ENCODE peak calls at places on chromosomes 4 and X, in eight cellular contexts. O is fibroblast of mammary gland; A is effector memory CD4-positive, alpha-beta T cell; E is upper lobe of right lung; N is BE2C; W is brain microvascular endothelial cell; J is mucosa of descending colon; T is ovary. M is an unnamed sample.

GRCh38 chr4:51885371-51885770 is 42.4 kb downstream of the DCUN1D4 start:
- DNase-seq in O (peak; percentile 28), A (no peak), E (no peak), N (no peak), W (peak; percentile 35), J (no peak), T (no peak), M (peak; percentile 21)

GRCh38 chrX:103215037-103215767 is at the start of gene BEX4:
- DNase-seq in O (peak; percentile 63), A (peak; percentile 74), E (peak; percentile 91), N (peak; percentile 86), W (peak; percentile 59), J (peak; percentile 85), T (peak; percentile 89), M (peak; percentile 87)

GRCh38 chrX:9494806-9495205 is 29.9 kb downstream of the TBL1X start:
- DNase-seq in O (peak; percentile 69), A (no peak), E (no peak), N (peak; percentile 30), W (no peak), J (no peak), T (no peak), M (no peak)

GRCh38 chr4:133178960-133179359 is 29.9 kb downstream of the PCDH10 start:
- DNase-seq in O (no peak), A (no peak), E (no peak), N (no peak), W (no peak), J (no peak), T (no peak), M (no peak)

GRCh38 chrX:74063426-74064155 is 240.4 kb upstream of the ZCCHC13 start:
- DNase-seq in O (no peak), A (no peak), E (no peak), N (no peak), W (no peak), J (no peak), T (no peak), M (no peak)

GRCh38 chrX:37998586-37999267 is 7.6 kb upstream of the SYTL5 start:
- DNase-seq in O (peak; percentile 82), A (no peak), E (no peak), N (no peak), W (peak; percentile 56), J (no peak), T (no peak), M (no peak)

GRCh38 chr4:182764137-182764536 is 153.0 kb downstream of the DCTD start:
- DNase-seq in O (no peak), A (no peak), E (no peak), N (no peak), W (no peak), J (no peak), T (no peak), M (no peak)

GRCh38 chr4:165991325-165992180 is 118.5 kb downstream of the TLL1 start:
- DNase-seq in O (peak; percentile 22), A (no peak), E (no peak), N (no peak), W (no peak), J (no peak), T (no peak), M (no peak)

GRCh38 chrX:149039057-149039456 is 466.0 kb downstream of the IDS start:
- DNase-seq in O (no peak), A (no peak), E (no peak), N (no peak), W (no peak), J (no peak), T (no peak), M (no peak)

GRCh38 chr4:158809611-158810486 is 41.0 kb downstream of the FNIP2 start:
- DNase-seq in O (peak; percentile 87), A (no peak), E (no peak), N (no peak), W (peak; percentile 95), J (no peak), T (no peak), M (no peak)

GRCh38 chrX:9538544-9539045 is 73.7 kb downstream of the TBL1X start:
- DNase-seq in O (no peak), A (no peak), E (no peak), N (peak; percentile 81), W (no peak), J (peak; percentile 62), T (peak; percentile 63), M (peak; percentile 41)

GRCh38 chr4:48012819-48013218 is 3.7 kb downstream of the CNGA1 start:
- DNase-seq in O (no peak), A (no peak), E (no peak), N (no peak), W (no peak), J (no peak), T (no peak), M (no peak)

GRCh38 chr4:16897991-16898827 is at the start of gene LDB2:
- DNase-seq in O (peak; percentile 82), A (no peak), E (peak; percentile 68), N (peak; percentile 78), W (peak; percentile 72), J (peak; percentile 52), T (peak; percentile 82), M (peak; percentile 46)

GRCh38 chrX:67544871-67545771 is 1.3 kb downstream of the AR start:
- DNase-seq in O (peak; percentile 62), A (no peak), E (peak; percentile 64), N (no peak), W (peak; percentile 18), J (peak; percentile 46), T (peak; percentile 51), M (peak; percentile 15)

GRCh38 chrX:102138064-102138463 is 4.2 kb downstream of the TCEAL6 start:
- DNase-seq in O (no peak), A (no peak), E (no peak), N (no peak), W (no peak), J (no peak), T (no peak), M (no peak)

GRCh38 chrX:68438575-68438974 is 5.3 kb upstream of the OPHN1 start:
- DNase-seq in O (no peak), A (no peak), E (no peak), N (no peak), W (no peak), J (no peak), T (no peak), M (no peak)

GRCh38 chr4:95061220-95061619 is 303.5 kb downstream of the BMPR1B start:
- DNase-seq in O (peak; percentile 22), A (no peak), E (no peak), N (no peak), W (no peak), J (no peak), T (no peak), M (no peak)

DNA sequence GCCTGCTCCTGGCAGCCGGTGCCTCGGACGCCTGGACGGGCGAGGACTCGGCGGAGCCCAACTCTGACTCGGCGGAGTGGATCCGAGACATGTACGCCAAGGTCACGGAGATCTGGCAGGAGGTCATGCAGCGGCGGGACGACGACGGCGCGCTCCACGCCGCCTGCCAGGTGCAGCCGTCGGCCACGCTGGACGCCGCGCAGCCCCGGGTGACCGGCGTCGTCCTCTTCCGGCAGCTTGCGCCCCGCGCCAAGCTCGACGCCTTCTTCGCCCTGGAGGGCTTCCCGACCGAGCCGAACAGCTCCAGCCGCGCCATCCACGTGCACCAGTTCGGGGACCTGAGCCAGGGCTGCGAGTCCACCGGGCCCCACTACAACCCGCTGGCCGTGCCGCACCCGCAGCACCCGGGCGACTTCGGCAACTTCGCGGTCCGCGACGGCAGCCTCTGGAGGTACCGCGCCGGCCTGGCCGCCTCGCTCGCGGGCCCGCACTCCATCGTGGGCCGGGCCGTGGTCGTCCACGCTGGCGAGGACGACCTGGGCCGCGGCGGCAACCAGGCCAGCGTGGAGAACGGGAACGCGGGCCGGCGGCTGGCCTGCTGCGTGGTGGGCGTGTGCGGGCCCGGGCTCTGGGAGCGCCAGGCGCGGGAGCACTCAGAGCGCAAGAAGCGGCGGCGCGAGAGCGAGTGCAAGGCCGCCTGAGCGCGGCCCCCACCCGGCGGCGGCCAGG is 4.3 kb downstream of the SOD3 start:
- DNase-seq in O (no peak), A (no peak), E (no peak), N (no peak), W (no peak), J (no peak), T (peak; percentile 57), M (peak; percentile 27)
- H3K4me3 ChIP-seq in O (no peak overlapping the region), A (no peak overlapping the region), E (no peak overlapping the region), N (no peak overlapping the region), W (peak overlapping the region; percentile 37), J (no peak overlapping the region), T (peak overlapping the region; percentile 28), M (no peak overlapping the region)

GRCh38 chrX:45769919-45770582 is 569.4 kb upstream of the DIPK2B start:
- DNase-seq in O (peak; percentile 85), A (peak; percentile 27), E (peak; percentile 85), N (no peak), W (peak; percentile 90), J (peak; percentile 84), T (peak; percentile 77), M (peak; percentile 9)

GRCh38 chrX:45765726-45766125 is 565.0 kb upstream of the DIPK2B start:
- DNase-seq in O (no peak), A (no peak), E (no peak), N (no peak), W (no peak), J (no peak), T (no peak), M (no peak)

GRCh38 chrX:45765281-45765680 is 564.6 kb upstream of the DIPK2B start:
- DNase-seq in O (no peak), A (no peak), E (no peak), N (no peak), W (no peak), J (no peak), T (no peak), M (no peak)

GRCh38 chrX:45768666-45769065 is 568.0 kb upstream of the DIPK2B start:
- DNase-seq in O (no peak), A (no peak), E (no peak), N (no peak), W (no peak), J (no peak), T (no peak), M (no peak)

DNA sequence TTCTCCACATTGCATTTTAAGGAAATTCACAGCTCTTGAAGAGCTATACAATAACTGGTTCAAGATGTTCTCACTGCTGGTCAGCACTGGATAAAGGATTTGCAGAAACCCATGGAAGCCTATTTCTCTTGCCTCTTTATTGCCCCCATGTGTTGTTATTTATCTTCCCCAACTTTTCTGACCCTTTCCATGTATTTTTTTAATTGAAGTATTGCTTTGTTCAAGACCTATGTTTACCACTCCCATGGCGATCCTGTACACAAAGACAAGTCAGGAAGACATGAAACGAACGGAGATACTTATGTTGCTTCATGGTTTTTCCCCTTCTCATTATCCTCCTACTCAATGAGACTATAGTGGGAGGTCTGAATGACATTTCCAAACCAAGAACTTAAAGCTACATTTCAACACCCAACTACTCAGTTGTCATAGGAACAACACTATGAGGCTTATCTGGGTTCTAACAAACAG is 566.4 kb upstream of the DIPK2B start:
- DNase-seq in O (peak; percentile 55), A (no peak), E (no peak), N (no peak), W (no peak), J (no peak), T (no peak), M (no peak)
- H3K4me3 ChIP-seq in O (peak overlapping the region; percentile 83), A (peak overlapping the region; percentile 44), E (peak overlapping the region; percentile 57), N (no peak overlapping the region), W (peak overlapping the region; percentile 70), J (no peak overlapping the region), T (peak overlapping the region; percentile 38), M (peak overlapping the region; percentile 61)

GRCh38 chrX:46575586-46575985 is 2.0 kb downstream of the CHST7 start:
- DNase-seq in O (no peak), A (no peak), E (no peak), N (no peak), W (no peak), J (no peak), T (no peak), M (no peak)
- H3K4me3 ChIP-seq in O (peak overlapping the region; percentile 17), A (peak overlapping the region; percentile 60), E (peak overlapping the region; percentile 61), N (no peak overlapping the region), W (peak overlapping the region; percentile 59), J (no peak overlapping the region), T (peak overlapping the region; percentile 54), M (peak overlapping the region; percentile 56)

GRCh38 chrX:137032378-137032694 is 1.5 kb downstream of the GPR101 start:
- DNase-seq in O (no peak), A (no peak), E (no peak), N (no peak), W (no peak), J (no peak), T (no peak), M (no peak)
- H3K4me3 ChIP-seq in O (no peak overlapping the region), A (peak overlapping the region; percentile 55), E (peak overlapping the region; percentile 34), N (peak overlapping the region; percentile 58), W (peak overlapping the region; percentile 43), J (no peak overlapping the region), T (no peak overlapping the region), M (peak overlapping the region; percentile 37)

M was measured in SK-N-SH.